ENCODE peak calls at places on chromosome X, in four cellular contexts. One of them, this sample, is unnamed.

GRCh38 chrX:143648705-143649104 is 12.8 kb upstream of the SLITRK4 start:
- DNase-seq in cardiac muscle cell: peak; percentile 27
- DNase-seq in esophagus muscularis mucosa: no peak
- DNase-seq in astrocyte: no peak
- DNase-seq in this sample: no peak

GRCh38 chrX:9882669-9883446 is 84.3 kb upstream of the CLDN34 start:
- DNase-seq in cardiac muscle cell: peak; percentile 80
- DNase-seq in esophagus muscularis mucosa: no peak
- DNase-seq in astrocyte: peak; percentile 40
- DNase-seq in this sample: no peak

GRCh38 chrX:108671526-108671925 is 64.8 kb downstream of the IRS4 start:
- DNase-seq in cardiac muscle cell: no peak
- DNase-seq in esophagus muscularis mucosa: no peak
- DNase-seq in astrocyte: no peak
- DNase-seq in this sample: no peak

GRCh38 chrX:70549429-70549828 is 104.8 kb downstream of the DLG3 start:
- DNase-seq in cardiac muscle cell: no peak
- DNase-seq in esophagus muscularis mucosa: no peak
- DNase-seq in astrocyte: no peak
- DNase-seq in this sample: no peak

GRCh38 chrX:9861711-9862110 is 75.5 kb downstream of the SHROOM2 start:
- DNase-seq in cardiac muscle cell: no peak
- DNase-seq in esophagus muscularis mucosa: no peak
- DNase-seq in astrocyte: no peak
- DNase-seq in this sample: no peak

GRCh38 chrX:1558761-1559468 is 21.9 kb upstream of the P2RY8 start:
- DNase-seq in cardiac muscle cell: no peak
- DNase-seq in esophagus muscularis mucosa: peak; percentile 83
- DNase-seq in astrocyte: no peak
- DNase-seq in this sample: peak; percentile 54

GRCh38 chrX:3712080-3712869 is 1.2 kb downstream of the PRKX start:
- DNase-seq in cardiac muscle cell: peak; percentile 53
- DNase-seq in esophagus muscularis mucosa: no peak
- DNase-seq in astrocyte: peak; percentile 33
- DNase-seq in this sample: no peak

GRCh38 chrX:5399403-5399802 is 829.3 kb downstream of the NLGN4X start:
- DNase-seq in cardiac muscle cell: no peak
- DNase-seq in esophagus muscularis mucosa: no peak
- DNase-seq in astrocyte: no peak
- DNase-seq in this sample: no peak

GRCh38 chrX:88886908-88887307 is 139.9 kb downstream of the CPXCR1 start:
- DNase-seq in cardiac muscle cell: no peak
- DNase-seq in esophagus muscularis mucosa: no peak
- DNase-seq in astrocyte: no peak
- DNase-seq in this sample: no peak

GRCh38 chrX:153635788-153636668 is 11.0 kb upstream of the DUSP9 start:
- DNase-seq in cardiac muscle cell: no peak
- DNase-seq in esophagus muscularis mucosa: no peak
- DNase-seq in astrocyte: no peak
- DNase-seq in this sample: no peak

GRCh38 chrX:10296581-10296980 is 139.8 kb downstream of the CLCN4 start:
- DNase-seq in cardiac muscle cell: peak; percentile 57
- DNase-seq in esophagus muscularis mucosa: no peak
- DNase-seq in astrocyte: peak; percentile 60
- DNase-seq in this sample: no peak

GRCh38 chrX:39361736-39362135 is 560.5 kb downstream of the MID1IP1 start:
- DNase-seq in cardiac muscle cell: peak; percentile 0
- DNase-seq in esophagus muscularis mucosa: no peak
- DNase-seq in astrocyte: no peak
- DNase-seq in this sample: no peak

GRCh38 chrX:13764284-13764683 is 29.7 kb downstream of the OFD1 start:
- DNase-seq in cardiac muscle cell: no peak
- DNase-seq in esophagus muscularis mucosa: no peak
- DNase-seq in astrocyte: no peak
- DNase-seq in this sample: no peak

GRCh38 chrX:1137531-1137930 is 74.9 kb downstream of the CRLF2 start:
- DNase-seq in cardiac muscle cell: no peak
- DNase-seq in esophagus muscularis mucosa: no peak
- DNase-seq in astrocyte: no peak
- DNase-seq in this sample: peak; percentile 51

GRCh38 chrX:53163436-53163835 is 61.6 kb downstream of the KDM5C start:
- DNase-seq in cardiac muscle cell: no peak
- DNase-seq in esophagus muscularis mucosa: no peak
- DNase-seq in astrocyte: no peak
- DNase-seq in this sample: no peak

GRCh38 chrX:121356850-121357171 is 309.4 kb downstream of the GLUD2 start:
- DNase-seq in cardiac muscle cell: no peak
- DNase-seq in esophagus muscularis mucosa: no peak
- DNase-seq in astrocyte: no peak
- DNase-seq in this sample: no peak

GRCh38 chrX:10617964-10618342 is 2.4 kb downstream of the MID1 start:
- DNase-seq in cardiac muscle cell: no peak
- DNase-seq in esophagus muscularis mucosa: no peak
- DNase-seq in astrocyte: peak; percentile 49
- DNase-seq in this sample: no peak

GRCh38 chrX:64885850-64886249 is 90.4 kb downstream of the ZC4H2 start:
- DNase-seq in cardiac muscle cell: no peak
- DNase-seq in esophagus muscularis mucosa: no peak
- DNase-seq in astrocyte: no peak
- DNase-seq in this sample: no peak
- H3K4me3 ChIP-seq in cardiac muscle cell: no peak overlapping the region
- H3K4me3 ChIP-seq in esophagus muscularis mucosa: no peak overlapping the region
- H3K4me3 ChIP-seq in astrocyte: no peak overlapping the region
- H3K4me3 ChIP-seq in this sample: no peak overlapping the region

GRCh38 chrX:151726751-151727150 is 7.8 kb upstream of the CNGA2 start:
- DNase-seq in cardiac muscle cell: no peak
- DNase-seq in esophagus muscularis mucosa: no peak
- DNase-seq in astrocyte: no peak
- DNase-seq in this sample: no peak
- H3K27me3 ChIP-seq in cardiac muscle cell: no peaks in the 10 kb centered on the region
- H3K27me3 ChIP-seq in esophagus muscularis mucosa: no peaks in the 10 kb centered on the region
- H3K27me3 ChIP-seq in astrocyte: no peaks in the 10 kb centered on the region
- H3K27me3 ChIP-seq in this sample: no peaks in the 10 kb centered on the region

GRCh38 chrX:137549073-137549472 is 16.9 kb upstream of the ZIC3 start:
- DNase-seq in cardiac muscle cell: no peak
- DNase-seq in esophagus muscularis mucosa: no peak
- DNase-seq in astrocyte: no peak
- DNase-seq in this sample: no peak
- H3K4me3 ChIP-seq in cardiac muscle cell: no peak overlapping the region
- H3K4me3 ChIP-seq in esophagus muscularis mucosa: no peak overlapping the region
- H3K4me3 ChIP-seq in astrocyte: no peak overlapping the region
- H3K4me3 ChIP-seq in this sample: no peak overlapping the region

DNA sequence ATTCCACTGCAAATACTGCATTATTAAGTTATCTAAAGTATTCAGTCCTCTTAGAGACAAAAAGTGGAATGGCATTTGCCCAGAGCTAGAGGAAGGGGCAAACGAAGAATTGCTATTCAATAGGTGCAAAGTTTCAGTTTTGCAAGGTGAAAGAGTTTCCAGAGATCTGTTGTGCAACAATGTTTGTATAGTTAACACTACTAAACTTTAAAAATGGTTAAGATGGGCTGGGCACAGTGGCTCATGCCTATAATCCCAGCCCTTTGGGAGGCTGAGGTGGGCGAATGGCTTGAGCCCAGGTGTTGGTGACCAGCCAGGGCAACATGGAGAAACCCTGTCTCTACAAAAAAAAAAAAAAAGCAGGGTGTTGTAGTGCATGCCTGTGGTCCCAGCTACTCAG is 102.5 kb downstream of the LUZP4 start:
- DNase-seq in cardiac muscle cell: no peak
- DNase-seq in esophagus muscularis mucosa: no peak
- DNase-seq in astrocyte: no peak
- DNase-seq in this sample: no peak
- H3K27me3 ChIP-seq in cardiac muscle cell: no peaks in the 10 kb centered on the region
- H3K27me3 ChIP-seq in esophagus muscularis mucosa: no peaks in the 10 kb centered on the region
- H3K27me3 ChIP-seq in astrocyte: no peaks in the 10 kb centered on the region
- H3K27me3 ChIP-seq in this sample: no peaks in the 10 kb centered on the region

This sample was measured in RWPE2.